ENCODE peak calls at places on chromosomes 13 and 19, in five cellular contexts. T is astrocyte of the spinal cord; W is myocyte; E is progenitor cell of endocrine pancreas; A is activated naive CD4-positive, alpha-beta T cell. Y is an unnamed sample.

GRCh38 chr13:85254641-85255040 is 544.6 kb downstream of the SLITRK6 start:
- DNase-seq in T (no peak), W (no peak), E (no peak), A (no peak), Y (no peak)

GRCh38 chr13:92769064-92769463 is 457.5 kb upstream of the GPC6 start:
- DNase-seq in T (no peak), W (peak), E (no peak), A (no peak), Y (peak)

GRCh38 chr19:55133639-55134444 is 15.2 kb downstream of the TNNT1 start:
- DNase-seq in T (no peak), W (no peak), E (no peak), A (no peak), Y (no peak)

GRCh38 chr13:36456577-36456976 is 24.3 kb downstream of the CCNA1 start:
- DNase-seq in T (no peak), W (no peak), E (no peak), A (no peak), Y (no peak)

GRCh38 chr13:85298387-85298924 is 500.8 kb downstream of the SLITRK6 start:
- DNase-seq in T (no peak), W (no peak), E (no peak), A (no peak), Y (no peak)

GRCh38 chr19:1223018-1223855 is 14.6 kb downstream of the CBARP start:
- DNase-seq in T (peak), W (no peak), E (no peak), A (no peak), Y (peak)

GRCh38 chr19:46115396-46116109 is 8.9 kb downstream of the IGFL3 start:
- DNase-seq in T (peak), W (peak), E (no peak), A (no peak), Y (peak)

GRCh38 chr19:30228113-30228725 is 144.0 kb upstream of the ZNF536 start:
- DNase-seq in T (no peak), W (peak), E (no peak), A (no peak), Y (no peak)

GRCh38 chr19:55146078-55146647 is 2.8 kb downstream of the TNNT1 start:
- DNase-seq in T (no peak), W (peak), E (no peak), A (peak), Y (peak)

GRCh38 chr13:112113851-112114250 is 46.9 kb downstream of the SOX1 start:
- DNase-seq in T (no peak), W (no peak), E (no peak), A (no peak), Y (no peak)

GRCh38 chr13:31046711-31047279 is 114.3 kb downstream of the TEX26 start:
- DNase-seq in T (peak), W (peak), E (no peak), A (no peak), Y (peak)

GRCh38 chr19:55647732-55648656 is at the start of gene CCDC106:
- DNase-seq in T (peak), W (peak), E (peak), A (peak), Y (peak)

GRCh38 chr13:26923824-26924605 is 163.4 kb upstream of the GPR12 start:
- DNase-seq in T (peak), W (peak), E (no peak), A (no peak), Y (peak)

GRCh38 chr13:27770809-27771208 is 21.5 kb upstream of the GSX1 start:
- DNase-seq in T (no peak), W (peak), E (no peak), A (no peak), Y (peak)